ENCODE peak calls at places on chromosomes 3 and 15, in eight cellular contexts. N, Z, P, V, D, T, Y and F are unnamed samples.

GRCh38 chr3:126782554-126782953 is 78.5 kb downstream of the CHCHD6 start:
- DNase-seq in T (no peak), V (peak; percentile 55), Z (peak; percentile 84), Y (peak; percentile 70), N (no peak), P (peak; percentile 78), D (peak; percentile 98), F (peak; percentile 94)

GRCh38 chr3:23161896-23162570 is 41.1 kb upstream of the UBE2E2 start:
- DNase-seq in P (no peak), V (peak; percentile 62), Y (no peak), N (no peak), D (peak; percentile 56), T (no peak), Z (no peak), F (peak; percentile 26)

GRCh38 chr3:149844073-149844472 is 31.1 kb downstream of the RNF13 start:
- DNase-seq in T (no peak), V (no peak), D (no peak), P (no peak), Y (no peak), N (no peak), Z (no peak), F (no peak)

GRCh38 chr3:49276475-49277356 is at the start of gene C3orf62:
- DNase-seq in P (no peak), Y (no peak), D (peak; percentile 75), N (peak; percentile 94), T (peak; percentile 89), V (peak; percentile 89), Z (peak; percentile 29), F (peak; percentile 49)

GRCh38 chr3:36736327-36736726 is 28.0 kb downstream of the DCLK3 start:
- DNase-seq in Z (no peak), V (peak; percentile 16), D (no peak), N (no peak), P (no peak), T (no peak), Y (no peak), F (no peak)

GRCh38 chr15:63122002-63122893 is 587 bp downstream of the LACTB start:
- DNase-seq in D (peak; percentile 85), N (peak; percentile 94), P (peak; percentile 44), T (peak; percentile 97), Z (no peak), Y (no peak), V (peak; percentile 83), F (peak; percentile 84)

GRCh38 chr15:49232407-49232806 is 62.4 kb downstream of the GALK2 start:
- DNase-seq in Y (no peak), N (no peak), D (no peak), V (no peak), T (no peak), Z (no peak), P (no peak), F (no peak)

GRCh38 chr3:150177673-150178378 is 207.1 kb upstream of the PFN2 start:
- DNase-seq in V (peak; percentile 76), T (no peak), N (no peak), P (no peak), Y (peak; percentile 50), Z (peak; percentile 35), D (peak; percentile 79), F (peak; percentile 26)

GRCh38 chr3:55077726-55078125 is 149.9 kb upstream of the LRTM1 start:
- DNase-seq in Y (no peak), P (no peak), Z (no peak), V (no peak), N (no peak), T (no peak), D (no peak), F (no peak)

GRCh38 chr3:45966969-45967640 is 23.8 kb downstream of the CXCR6 start:
- DNase-seq in Y (no peak), T (no peak), Z (no peak), P (no peak), D (no peak), N (no peak), V (no peak), F (no peak)

GRCh38 chr15:51331141-51331540 is 7.3 kb downstream of the CYP19A1 start:
- DNase-seq in N (no peak), Y (no peak), P (no peak), Z (no peak), T (no peak), V (peak; percentile 87), D (no peak), F (no peak)

GRCh38 chr15:73959012-73959581 is 32.8 kb downstream of the LOXL1 start:
- DNase-seq in N (no peak), Z (no peak), Y (peak; percentile 55), V (no peak), P (no peak), D (no peak), T (no peak), F (peak; percentile 20)

GRCh38 chr3:160486459-160486869 is 36.9 kb upstream of the TRIM59 start:
- DNase-seq in T (no peak), Y (no peak), Z (no peak), N (no peak), V (peak; percentile 79), P (peak; percentile 18), D (peak; percentile 56), F (peak; percentile 53)

GRCh38 chr3:147832611-147833010 is 423.4 kb downstream of the ZIC1 start:
- DNase-seq in Z (no peak), N (no peak), V (no peak), T (no peak), Y (no peak), P (no peak), D (no peak), F (no peak)

GRCh38 chr15:61237400-61237799 is 8.3 kb upstream of the RORA start:
- DNase-seq in Z (no peak), V (no peak), N (no peak), T (no peak), P (no peak), D (no peak), Y (no peak), F (no peak)

GRCh38 chr15:68797589-68798377 is 22.9 kb downstream of the ANP32A start:
- DNase-seq in D (no peak), Y (no peak), Z (no peak), N (no peak), V (no peak), P (no peak), T (no peak), F (no peak)

GRCh38 chr3:166291510-166291909 is 454.3 kb upstream of the BCHE start:
- DNase-seq in P (no peak), N (no peak), T (peak; percentile 43), D (no peak), Y (no peak), V (no peak), Z (no peak), F (no peak)

GRCh38 chr3:131535131-131535530 is 32.4 kb upstream of the MRPL3 start:
- DNase-seq in Z (peak; percentile 19), V (no peak), P (no peak), T (no peak), N (no peak), D (peak; percentile 65), Y (no peak), F (peak; percentile 85)

GRCh38 chr3:9279959-9280358 is 30.5 kb upstream of the SRGAP3 start:
- DNase-seq in D (peak; percentile 27), V (peak; percentile 18), Z (no peak), Y (peak; percentile 51), P (no peak), N (no peak), T (no peak), F (no peak)

GRCh38 chr3:23895181-23895580 is 21.6 kb downstream of the NKIRAS1 start:
- DNase-seq in D (no peak), Y (no peak), N (no peak), V (no peak), P (no peak), Z (no peak), T (no peak), F (no peak)

GRCh38 chr3:194053136-194053535 is 82.8 kb upstream of the HES1 start:
- DNase-seq in T (no peak), Y (no peak), D (no peak), Z (no peak), P (no peak), V (no peak), N (no peak), F (no peak)

GRCh38 chr3:194054540-194054939 is 81.4 kb upstream of the HES1 start:
- DNase-seq in P (no peak), Y (no peak), N (no peak), V (no peak), Z (no peak), T (no peak), D (no peak), F (no peak)

GRCh38 chr3:194049394-194049793 is 86.6 kb upstream of the HES1 start:
- DNase-seq in Y (no peak), P (no peak), Z (no peak), T (no peak), D (no peak), N (no peak), V (no peak), F (no peak)

GRCh38 chr3:194051554-194052175 is 84.3 kb upstream of the HES1 start:
- DNase-seq in D (no peak), P (no peak), Z (no peak), V (no peak), N (no peak), T (no peak), Y (no peak), F (no peak)

GRCh38 chr3:194050782-194051320 is 85.1 kb upstream of the HES1 start:
- DNase-seq in P (no peak), N (no peak), Z (no peak), Y (no peak), T (no peak), V (no peak), D (no peak), F (no peak)
- TF ChIP-seq CTCF in P (no peak), N (no peak), Z (no peak), Y (no peak), T (no peak), V (no peak), D (no peak), F (no peak)

GRCh38 chr3:83233715-83234114 is 1472.3 kb upstream of the GBE1 start:
- DNase-seq in T (no peak), N (no peak), P (no peak), Z (no peak), D (no peak), Y (no peak), V (no peak), F (no peak)
- TF ChIP-seq CTCF in T (no peak), N (no peak), P (no peak), Z (no peak), D (no peak), Y (no peak), V (no peak), F (no peak)

GRCh38 chr3:21020043-21020442 is 731.0 kb downstream of the ZNF385D start:
- DNase-seq in T (no peak), N (no peak), D (no peak), P (no peak), Z (no peak), Y (no peak), V (no peak), F (no peak)

GRCh38 chr3:21013566-21013965 is 737.4 kb downstream of the ZNF385D start:
- DNase-seq in Z (no peak), D (peak; percentile 74), T (no peak), N (no peak), V (no peak), P (no peak), Y (no peak), F (no peak)

GRCh38 chr3:21020681-21021080 is 730.3 kb downstream of the ZNF385D start:
- DNase-seq in Y (no peak), Z (no peak), T (no peak), P (no peak), D (peak; percentile 15), V (no peak), N (no peak), F (no peak)

GRCh38 chr3:21017115-21017852 is 733.7 kb downstream of the ZNF385D start:
- DNase-seq in Z (no peak), D (peak; percentile 98), P (no peak), T (peak; percentile 60), Y (no peak), N (no peak), V (no peak), F (peak; percentile 90)
- TF ChIP-seq CTCF in Z (peak; percentile 32), D (peak; percentile 39), P (no peak), T (peak; percentile 58), Y (peak; percentile 43), N (no peak), V (peak; percentile 7), F (peak; percentile 29)

GRCh38 chr15:89673162-89673506 is 6.0 kb downstream of the PLIN1 start:
- DNase-seq in P (peak; percentile 12), Z (no peak), T (peak; percentile 86), Y (no peak), D (no peak), N (no peak), V (peak; percentile 52), F (peak; percentile 53)
- TF ChIP-seq CTCF in P (peak; percentile 35), Z (peak; percentile 29), T (peak; percentile 67), Y (peak; percentile 59), D (peak; percentile 19), N (peak; percentile 22), V (peak; percentile 66), F (peak; percentile 23)